ENCODE peak calls at places on chromosomes 5 and 9, in five cellular contexts. B, U, X, O and V are unnamed samples.

GRCh38 chr5:88159591-88159990 is 109.1 kb downstream of the TMEM161B start:
- DNase-seq in U (no peak), O (no peak), X (no peak), B (no peak), V (no peak)

GRCh38 chr5:179210478-179210877 is 134.8 kb downstream of the ADAMTS2 start:
- DNase-seq in O (no peak), B (no peak), U (peak; percentile 55), X (no peak), V (no peak)

GRCh38 chr5:25975881-25976280 is 1062.5 kb downstream of the CDH9 start:
- DNase-seq in X (no peak), U (no peak), O (no peak), B (no peak), V (no peak)

GRCh38 chr9:135480071-135480941 is 724 bp downstream of the PPP1R26 start:
- DNase-seq in B (peak; percentile 33), U (peak; percentile 84), O (no peak), X (peak; percentile 66), V (peak; percentile 64)

GRCh38 chr5:122172207-122172606 is 42.9 kb downstream of the ZNF474 start:
- DNase-seq in U (no peak), B (no peak), X (no peak), O (no peak), V (no peak)

GRCh38 chr9:130432362-130432761 is 12.4 kb upstream of the ASS1 start:
- DNase-seq in O (no peak), X (no peak), U (no peak), B (no peak), V (peak; percentile 52)

GRCh38 chr5:116578676-116579075 is 4.1 kb upstream of the SEMA6A start:
- DNase-seq in O (no peak), X (no peak), B (no peak), U (no peak), V (no peak)

GRCh38 chr5:61450880-61451279 is 118.8 kb downstream of the ZSWIM6 start:
- DNase-seq in O (no peak), U (no peak), X (no peak), B (no peak), V (no peak)

GRCh38 chr5:103393131-103393754 is 134.7 kb downstream of the MACIR start:
- DNase-seq in B (no peak), O (no peak), X (no peak), U (no peak), V (no peak)

GRCh38 chr9:23492126-23493002 is 333.7 kb downstream of the ELAVL2 start:
- DNase-seq in U (no peak), O (no peak), B (no peak), X (peak; percentile 73), V (peak; percentile 27)
- TF ChIP-seq CTCF in U (peak; percentile 24), O (peak; percentile 57), B (peak; percentile 50), X (peak; percentile 72), V (no peak)

DNA sequence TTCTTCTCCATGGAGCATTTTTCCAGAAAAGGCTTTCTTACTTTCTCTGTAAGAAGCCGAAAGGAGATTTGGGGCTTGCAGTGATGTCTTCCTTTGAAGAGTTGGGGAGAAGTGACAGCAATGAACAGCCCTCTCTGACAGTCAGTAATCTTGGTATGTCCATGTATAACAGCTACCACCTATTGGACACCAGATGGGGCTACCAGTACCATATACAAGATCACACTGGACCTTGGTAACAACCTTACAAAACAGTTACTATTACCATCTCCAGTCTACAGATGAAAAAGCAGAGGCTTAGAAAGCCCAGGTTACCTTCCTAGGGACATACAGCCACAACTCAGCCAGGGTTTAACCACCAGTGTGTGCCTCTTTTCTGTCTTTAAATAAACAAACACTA is 272.7 kb upstream of the TRPC7 start:
- DNase-seq in O (no peak), X (peak; percentile 12), B (no peak), U (no peak), V (no peak)
- TF ChIP-seq CTCF in O (no peak), X (peak; percentile 25), B (no peak), U (no peak), V (no peak)

GRCh38 chr5:65925601-65926275 is 637 bp upstream of the ERBIN start:
- DNase-seq in X (peak; percentile 97), B (peak; percentile 87), U (peak; percentile 95), O (peak; percentile 50), V (peak; percentile 87)
- TF ChIP-seq CTCF in X (peak; percentile 33), B (peak; percentile 28), U (peak; percentile 12), O (peak; percentile 33), V (no peak)

GRCh38 chr5:138752341-138752950 is 779 bp upstream of the CTNNA1 start:
- DNase-seq in X (peak; percentile 37), U (no peak), B (no peak), O (no peak), V (peak; percentile 54)

GRCh38 chr5:138755084-138755748 is 2.0 kb downstream of the CTNNA1 start:
- DNase-seq in U (no peak), B (no peak), X (no peak), O (no peak), V (no peak)

GRCh38 chr5:138753794-138754698 is 821 bp downstream of the CTNNA1 start:
- DNase-seq in B (peak; percentile 91), U (peak; percentile 91), O (no peak), X (peak; percentile 92), V (peak; percentile 91)

GRCh38 chr5:138754699-138755057 is 1.5 kb downstream of the CTNNA1 start:
- DNase-seq in O (no peak), U (no peak), X (peak; percentile 44), B (no peak), V (peak; percentile 11)

DNA sequence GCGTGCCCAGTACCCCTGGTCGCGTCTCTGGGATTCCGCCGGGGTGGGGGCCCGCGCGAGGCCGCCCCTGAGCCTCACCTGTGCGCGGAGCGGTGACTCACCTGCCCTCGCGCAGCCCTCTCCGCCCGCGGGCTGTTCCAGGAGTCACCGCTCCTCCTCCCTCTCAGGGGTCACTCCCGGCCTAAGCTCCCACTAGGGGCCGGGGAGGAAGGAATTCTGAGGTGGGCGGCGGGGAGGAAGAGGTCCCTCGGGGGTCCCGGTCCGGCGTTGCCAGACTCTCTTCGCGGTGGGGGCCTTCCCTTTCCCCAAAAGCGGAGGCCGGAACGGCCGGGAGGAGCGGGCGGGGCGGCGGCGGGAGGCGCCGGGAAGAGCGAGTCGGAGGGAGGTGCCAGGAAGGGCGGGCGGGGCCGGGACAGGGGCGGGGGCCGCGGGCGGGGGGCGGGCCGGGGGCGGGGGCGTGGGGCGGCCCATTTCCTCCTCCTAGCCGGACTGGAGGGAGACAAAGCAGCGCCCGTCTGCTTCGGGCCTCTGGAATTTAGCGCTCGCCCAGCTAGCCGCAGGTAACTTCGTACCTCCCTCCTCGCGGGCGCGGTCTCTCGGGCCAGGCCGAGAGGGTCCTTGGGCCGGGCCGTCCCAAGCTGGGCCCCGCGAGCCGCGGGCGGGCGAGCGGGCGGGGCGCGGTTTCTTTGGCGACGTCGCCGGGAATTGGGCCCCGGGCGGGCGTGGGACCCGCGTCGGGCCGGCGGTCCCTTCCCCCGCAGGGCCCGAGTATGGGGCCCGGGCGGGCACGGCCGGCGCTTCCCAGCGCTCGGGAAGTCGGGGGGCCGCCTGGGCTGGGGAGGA is at the start of gene CTNNA1:
- DNase-seq in B (peak; percentile 83), U (peak; percentile 94), X (peak; percentile 92), O (no peak), V (peak; percentile 89)
- TF ChIP-seq CTCF in B (no peak), U (no peak), X (peak; percentile 11), O (no peak), V (no peak)

GRCh38 chr9:83715794-83716193 is 8.0 kb upstream of the UBQLN1 start:
- DNase-seq in U (no peak), X (no peak), B (no peak), O (no peak), V (no peak)

GRCh38 chr9:83708515-83709158 is 879 bp upstream of the UBQLN1 start:
- DNase-seq in U (peak; percentile 84), B (peak; percentile 83), X (peak; percentile 88), O (no peak), V (peak; percentile 83)

GRCh38 chr9:83715221-83715620 is 7.5 kb upstream of the UBQLN1 start:
- DNase-seq in X (no peak), U (no peak), B (no peak), O (no peak), V (no peak)

GRCh38 chr9:83714316-83714715 is 6.6 kb upstream of the UBQLN1 start:
- DNase-seq in U (no peak), B (no peak), O (no peak), X (no peak), V (no peak)
- TF ChIP-seq CTCF in U (no peak), B (no peak), O (peak; percentile 43), X (no peak), V (no peak)

GRCh38 chr9:23258569-23258968 is 567.5 kb downstream of the ELAVL2 start:
- DNase-seq in U (no peak), X (no peak), O (no peak), B (no peak), V (no peak)

GRCh38 chr9:23254404-23255184 is 571.4 kb downstream of the ELAVL2 start:
- DNase-seq in B (no peak), X (no peak), O (no peak), U (no peak), V (no peak)
- TF ChIP-seq CTCF in B (no peak), X (no peak), O (no peak), U (no peak), V (no peak)

DNA sequence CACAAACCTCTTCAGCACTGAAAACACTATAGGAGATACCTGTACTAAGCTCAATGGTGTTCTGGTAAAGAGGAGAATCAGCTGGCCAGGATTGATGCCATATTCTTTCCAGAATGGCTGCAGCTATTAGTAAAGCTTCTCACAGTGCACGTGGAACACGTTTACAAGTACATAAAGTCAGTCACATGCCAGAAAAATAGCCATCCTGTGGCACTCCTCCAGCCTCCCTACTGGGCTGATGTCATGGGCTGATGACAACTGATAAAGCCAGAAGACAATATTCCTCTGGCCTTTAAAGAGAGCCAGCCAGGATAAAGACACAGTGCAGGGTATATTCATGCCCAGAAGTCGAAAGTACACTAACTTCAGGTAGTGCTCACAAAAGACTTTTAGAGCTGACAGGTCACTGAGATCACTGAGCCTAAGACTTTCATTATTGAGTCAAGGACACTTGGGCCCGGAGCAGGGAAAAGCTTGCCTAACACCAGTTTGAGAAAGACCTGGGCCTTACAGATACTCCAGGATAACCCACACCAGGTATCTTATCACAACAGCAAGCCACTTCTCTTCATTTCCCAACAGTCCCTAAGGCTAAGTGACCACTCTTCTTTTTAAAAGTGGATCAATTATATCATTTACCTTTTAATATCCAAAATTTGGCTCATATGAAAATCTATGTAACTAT is 29.4 kb downstream of the ABITRAM start:
- DNase-seq in X (no peak), B (no peak), U (no peak), O (no peak), V (no peak)
- TF ChIP-seq CTCF in X (no peak), B (no peak), U (no peak), O (no peak), V (no peak)

GRCh38 chr5:15791859-15792258 is 291.9 kb downstream of the FBXL7 start:
- DNase-seq in B (no peak), O (peak; percentile 4), X (no peak), U (no peak), V (no peak)

GRCh38 chr5:15796557-15796956 is 296.6 kb downstream of the FBXL7 start:
- DNase-seq in U (no peak), X (no peak), O (no peak), B (no peak), V (no peak)

GRCh38 chr5:15797116-15797515 is 297.1 kb downstream of the FBXL7 start:
- DNase-seq in O (no peak), U (no peak), X (no peak), B (no peak), V (no peak)

GRCh38 chr5:15796096-15796495 is 296.1 kb downstream of the FBXL7 start:
- DNase-seq in O (no peak), X (no peak), B (no peak), U (no peak), V (no peak)

GRCh38 chr5:15794117-15794985 is 294.4 kb downstream of the FBXL7 start:
- DNase-seq in B (no peak), U (no peak), X (peak; percentile 11), O (no peak), V (no peak)
- TF ChIP-seq CTCF in B (peak; percentile 14), U (no peak), X (peak; percentile 47), O (peak; percentile 12), V (no peak)